ENCODE peak calls at places on chromosome 11, in eight cellular contexts. W is B cell; A is right atrium auricular region; T is NCI-H1436; P is ovary; X is mucosa of gallbladder; D is GM12864; G is stimulated activated CD4-positive, alpha-beta T cell treated with anti-CD3 and anti-CD28 coated beads, Interleukin-15, amount 100 ng/mL, for 1 hour. U is an unnamed sample.
A peak's percentile ranks its signal among the peaks of the same experiment; 100 is the strongest.

GRCh38 chr11:1064167-1064566 is 10.5 kb upstream of the MUC2 start:
- DNase-seq in T (no peak), X (no peak), A (no peak), G (no peak), P (no peak), D (no peak), W (no peak), U (no peak)

GRCh38 chr11:103112364-103112763 is 3.1 kb downstream of the DYNC2H1 start:
- DNase-seq in W (no peak), D (no peak), G (no peak), P (no peak), T (no peak), A (no peak), X (no peak), U (no peak)

GRCh38 chr11:108818971-108819370 is 154.1 kb downstream of the DDX10 start:
- DNase-seq in A (no peak), G (no peak), X (no peak), D (no peak), T (no peak), P (no peak), W (no peak), U (no peak)

GRCh38 chr11:68214173-68215086 is 1.3 kb upstream of the KMT5B start:
- DNase-seq in D (no peak), A (no peak), X (no peak), G (no peak), W (no peak), P (no peak), T (no peak), U (no peak)

GRCh38 chr11:82085493-82085892 is 648.2 kb downstream of the FAM181B start:
- DNase-seq in T (no peak), X (no peak), A (no peak), P (no peak), G (no peak), W (no peak), D (no peak), U (no peak)

GRCh38 chr11:1298695-1299492 is 10.5 kb downstream of the TOLLIP start:
- DNase-seq in X (peak; percentile 87), W (peak; percentile 11), A (peak; percentile 85), T (no peak), G (no peak), P (peak; percentile 91), D (no peak), U (no peak)

GRCh38 chr11:44943118-44943517 is 7.6 kb downstream of the TP53I11 start:
- DNase-seq in G (no peak), X (peak; percentile 19), A (no peak), P (no peak), T (peak; percentile 49), W (peak; percentile 92), D (no peak), U (no peak)

GRCh38 chr11:350723-351255 is 18.5 kb upstream of the B4GALNT4 start:
- DNase-seq in X (no peak), T (no peak), P (peak; percentile 21), W (no peak), A (no peak), D (no peak), G (no peak), U (no peak)

GRCh38 chr11:74450318-74450717 is 17.0 kb downstream of the KCNE3 start:
- DNase-seq in D (no peak), W (no peak), G (no peak), T (no peak), X (no peak), P (no peak), A (no peak), U (no peak)

GRCh38 chr11:85762226-85762625 is 48.7 kb downstream of the SYTL2 start:
- DNase-seq in A (no peak), D (no peak), P (no peak), X (no peak), W (no peak), G (no peak), T (no peak), U (no peak)

GRCh38 chr11:118202599-118203422 is 22.0 kb downstream of the JAML start:
- DNase-seq in T (no peak), G (no peak), D (no peak), A (no peak), P (no peak), W (no peak), X (peak; percentile 86), U (no peak)

GRCh38 chr11:13475091-13475490 is 12.1 kb upstream of the BTBD10 start:
- DNase-seq in W (no peak), A (no peak), G (no peak), T (no peak), P (no peak), X (no peak), D (no peak), U (no peak)

GRCh38 chr11:117009905-117010605 is 88.2 kb downstream of the SIK3 start:
- DNase-seq in P (no peak), X (no peak), D (no peak), W (no peak), A (no peak), G (no peak), T (no peak), U (no peak)

GRCh38 chr11:7513210-7514098 is at the start of gene PPFIBP2:
- DNase-seq in X (peak; percentile 84), D (no peak), G (peak; percentile 83), A (peak; percentile 74), T (peak; percentile 9), P (peak; percentile 85), W (peak; percentile 82), U (peak; percentile 94)

GRCh38 chr11:115194798-115195101 is 309.5 kb downstream of the CADM1 start:
- DNase-seq in D (peak; percentile 37), P (no peak), T (no peak), G (no peak), W (no peak), X (no peak), A (no peak), U (peak; percentile 12)

GRCh38 chr11:134399996-134400395 is 12.0 kb downstream of the B3GAT1 start:
- DNase-seq in G (no peak), P (no peak), D (no peak), A (no peak), T (no peak), X (no peak), W (no peak), U (no peak)

GRCh38 chr11:72821221-72821919 is 7.2 kb downstream of the ATG16L2 start:
- DNase-seq in A (no peak), W (no peak), X (no peak), P (no peak), G (no peak), D (no peak), T (peak; percentile 29), U (no peak)

GRCh38 chr11:57251491-57252104 is 14.5 kb upstream of the APLNR start:
- DNase-seq in P (peak; percentile 33), G (no peak), W (no peak), X (no peak), D (no peak), T (no peak), A (peak; percentile 77), U (no peak)

GRCh38 chr11:976431-977160 is 50.9 kb downstream of the AP2A2 start:
- DNase-seq in X (no peak), T (no peak), A (no peak), D (no peak), P (no peak), W (no peak), G (no peak), U (no peak)

GRCh38 chr11:70064726-70065317 is 13.3 kb upstream of the ANO1 start:
- DNase-seq in G (no peak), D (no peak), T (no peak), A (peak; percentile 40), P (no peak), X (peak; percentile 18), W (no peak), U (no peak)

GRCh38 chr11:59551651-59552521 is 40.5 kb downstream of the OR4D9 start:
- DNase-seq in X (no peak), P (peak; percentile 74), G (no peak), A (no peak), W (no peak), T (no peak), D (no peak), U (no peak)

GRCh38 chr11:100902454-100903141 is 215.5 kb downstream of the ARHGAP42 start:
- DNase-seq in W (no peak), G (no peak), P (no peak), A (no peak), T (no peak), X (no peak), D (no peak), U (no peak)

GRCh38 chr11:131898872-131899400 is 528.5 kb downstream of the NTM start:
- DNase-seq in P (no peak), A (no peak), X (no peak), T (no peak), W (no peak), D (no peak), G (no peak), U (no peak)